ENCODE peak calls at places on chromosome 15, in six cellular contexts. One of them, this sample, is unnamed.

GRCh38 chr15:24146251-24146650 is 459.1 kb upstream of the NDN start:
- DNase-seq in colonic mucosa: no peak
- DNase-seq in caudate nucleus: no peak
- DNase-seq in NCI-H2081: no peak
- DNase-seq in cardiac fibroblast: no peak
- DNase-seq in B cell: no peak
- DNase-seq in this sample: no peak

GRCh38 chr15:97652041-97652440 is 308.5 kb upstream of the ARRDC4 start:
- DNase-seq in colonic mucosa: no peak
- DNase-seq in caudate nucleus: no peak
- DNase-seq in NCI-H2081: peak
- DNase-seq in cardiac fibroblast: no peak
- DNase-seq in B cell: no peak
- DNase-seq in this sample: no peak

GRCh38 chr15:38374477-38374876 is 79.5 kb upstream of the FAM98B start:
- DNase-seq in colonic mucosa: no peak
- DNase-seq in caudate nucleus: no peak
- DNase-seq in NCI-H2081: no peak
- DNase-seq in cardiac fibroblast: no peak
- DNase-seq in B cell: no peak
- DNase-seq in this sample: no peak

GRCh38 chr15:25989327-25989726 is 126.2 kb upstream of the ATP10A start:
- DNase-seq in colonic mucosa: no peak
- DNase-seq in caudate nucleus: no peak
- DNase-seq in NCI-H2081: no peak
- DNase-seq in cardiac fibroblast: no peak
- DNase-seq in B cell: no peak
- DNase-seq in this sample: no peak

GRCh38 chr15:26874774-26875475 is 8.1 kb downstream of the GABRA5 start:
- DNase-seq in colonic mucosa: no peak
- DNase-seq in caudate nucleus: no peak
- DNase-seq in NCI-H2081: no peak
- DNase-seq in cardiac fibroblast: no peak
- DNase-seq in B cell: no peak
- DNase-seq in this sample: no peak

GRCh38 chr15:61748529-61748928 is 311.7 kb downstream of the VPS13C start:
- DNase-seq in colonic mucosa: no peak
- DNase-seq in caudate nucleus: no peak
- DNase-seq in NCI-H2081: no peak
- DNase-seq in cardiac fibroblast: peak
- DNase-seq in B cell: no peak
- DNase-seq in this sample: no peak

GRCh38 chr15:99486371-99487336 is 79.1 kb upstream of the MEF2A start:
- DNase-seq in colonic mucosa: peak
- DNase-seq in caudate nucleus: no peak
- DNase-seq in NCI-H2081: no peak
- DNase-seq in cardiac fibroblast: peak
- DNase-seq in B cell: no peak
- DNase-seq in this sample: no peak

GRCh38 chr15:97036301-97036700 is 705.8 kb downstream of the NR2F2 start:
- DNase-seq in colonic mucosa: no peak
- DNase-seq in caudate nucleus: no peak
- DNase-seq in NCI-H2081: no peak
- DNase-seq in cardiac fibroblast: peak
- DNase-seq in B cell: no peak
- DNase-seq in this sample: no peak

GRCh38 chr15:98785796-98786581 is 137.7 kb downstream of the IGF1R start:
- DNase-seq in colonic mucosa: peak
- DNase-seq in caudate nucleus: no peak
- DNase-seq in NCI-H2081: no peak
- DNase-seq in cardiac fibroblast: no peak
- DNase-seq in B cell: no peak
- DNase-seq in this sample: no peak

GRCh38 chr15:45333550-45333949 is 44.8 kb downstream of the GATM start:
- DNase-seq in colonic mucosa: peak
- DNase-seq in caudate nucleus: no peak
- DNase-seq in NCI-H2081: no peak
- DNase-seq in cardiac fibroblast: peak
- DNase-seq in B cell: no peak
- DNase-seq in this sample: no peak

This sample was measured in HL-60.